ENCODE peak calls at places on chromosome 22, in six cellular contexts. Q is stimulated activated CD8-positive, alpha-beta memory T cell treated with anti-CD3 and anti-CD28 coated beads, Interleukin-7, amount 100 ng/mL, for 1 hour; O is astrocyte of the hippocampus; J is ELF-1; A is ACHN; Y is EH. H is an unnamed sample.

GRCh38 chr22:19431641-19432091 is at the start of gene HIRA:
- DNase-seq in Q (peak), O (peak), J (peak), A (peak), Y (peak), H (no peak)

GRCh38 chr22:40746428-40747220 is 67.3 kb downstream of the MCHR1 start:
- DNase-seq in Q (no peak), O (no peak), J (no peak), A (no peak), Y (peak), H (no peak)

GRCh38 chr22:22070371-22070824 is 87.8 kb upstream of the TOP3B start:
- DNase-seq in Q (no peak), O (no peak), J (no peak), A (no peak), Y (peak), H (no peak)

GRCh38 chr22:38415046-38415445 is 40.0 kb downstream of the KCNJ4 start:
- DNase-seq in Q (no peak), O (no peak), J (no peak), A (no peak), Y (no peak), H (no peak)

GRCh38 chr22:21829523-21829922 is 37.9 kb downstream of the MAPK1 start:
- DNase-seq in Q (no peak), O (no peak), J (no peak), A (no peak), Y (peak), H (no peak)

GRCh38 chr22:48083502-48083901 is 1321.1 kb downstream of the TBC1D22A start:
- DNase-seq in Q (no peak), O (no peak), J (no peak), A (no peak), Y (no peak), H (no peak)

GRCh38 chr22:18044548-18045271 is 20.3 kb upstream of the MICAL3 start:
- DNase-seq in Q (no peak), O (no peak), J (no peak), A (no peak), Y (no peak), H (no peak)

GRCh38 chr22:26416670-26417270 is 12.3 kb upstream of the ASPHD2 start:
- DNase-seq in Q (no peak), O (peak), J (peak), A (peak), Y (peak), H (no peak)

GRCh38 chr22:19871023-19871844 is 16.6 kb upstream of the GNB1L start:
- DNase-seq in Q (no peak), O (no peak), J (peak), A (no peak), Y (no peak), H (no peak)

GRCh38 chr22:32079110-32080089 is 36.3 kb downstream of the SLC5A1 start:
- DNase-seq in Q (no peak), O (peak), J (peak), A (peak), Y (peak), H (no peak)

GRCh38 chr22:17120711-17121234 is 387 bp downstream of the TMEM121B start:
- DNase-seq in Q (no peak), O (no peak), J (no peak), A (peak), Y (no peak), H (no peak)

GRCh38 chr22:19826619-19826950 is 28.1 kb downstream of the GNB1L start:
- DNase-seq in Q (no peak), O (no peak), J (no peak), A (no peak), Y (no peak), H (no peak)